ENCODE peak calls at places on chromosome 2, in five cellular contexts. O is IMR-90, U is kidney epithelial cell, L is K562, I is epithelial cell of esophagus. R is an unnamed sample.

GRCh38 chr2:148754864-148755263 is 110.3 kb downstream of the EPC2 start:
- DNase-seq in O (no peak), U (no peak), L (no peak), I (no peak), R (no peak)

GRCh38 chr2:130915595-130916437 is 79.1 kb downstream of the ARHGEF4 start:
- DNase-seq in O (no peak), U (no peak), L (no peak), I (no peak), R (no peak)

GRCh38 chr2:226018641-226019040 is 619.1 kb downstream of the NYAP2 start:
- DNase-seq in O (no peak), U (no peak), L (no peak), I (no peak), R (no peak)

GRCh38 chr2:216352653-216353270 is 19.5 kb downstream of the MARCHF4 start:
- DNase-seq in O (no peak), U (no peak), L (no peak), I (no peak), R (no peak)

GRCh38 chr2:29108225-29108624 is 7.0 kb upstream of the CLIP4 start:
- DNase-seq in O (peak), U (no peak), L (peak), I (peak), R (peak)

GRCh38 chr2:233807966-233808892 is 30.1 kb downstream of the MROH2A start:
- DNase-seq in O (no peak), U (no peak), L (no peak), I (no peak), R (no peak)

GRCh38 chr2:15724235-15724634 is 132.6 kb downstream of the DDX1 start:
- DNase-seq in O (no peak), U (no peak), L (no peak), I (no peak), R (no peak)

GRCh38 chr2:120227111-120227991 is 4.2 kb upstream of the TMEM185B start:
- DNase-seq in O (no peak), U (no peak), L (peak), I (peak), R (no peak)

GRCh38 chr2:143504397-143504796 is 375.2 kb downstream of the ARHGAP15 start:
- DNase-seq in O (no peak), U (no peak), L (no peak), I (no peak), R (no peak)

GRCh38 chr2:60745330-60745729 is 10.7 kb upstream of the PAPOLG start:
- DNase-seq in O (no peak), U (no peak), L (no peak), I (no peak), R (no peak)

GRCh38 chr2:97982621-97983020 is 13.1 kb downstream of the TMEM131 start:
- DNase-seq in O (no peak), U (no peak), L (no peak), I (no peak), R (no peak)

GRCh38 chr2:26735096-26735495 is 29.0 kb upstream of the SLC35F6 start:
- DNase-seq in O (peak), U (peak), L (no peak), I (peak), R (peak)

GRCh38 chr2:134765987-134766386 is 47.2 kb upstream of the TMEM163 start:
- DNase-seq in O (no peak), U (no peak), L (no peak), I (no peak), R (no peak)

GRCh38 chr2:176092270-176093144 is at the start of gene HOXD13:
- DNase-seq in O (no peak), U (no peak), L (no peak), I (no peak), R (no peak)

GRCh38 chr2:20103514-20103913 is 52.1 kb upstream of the LAPTM4A start:
- DNase-seq in O (peak), U (no peak), L (no peak), I (peak), R (peak)

GRCh38 chr2:2564300-2565085 is 233.4 kb upstream of the MYT1L start:
- DNase-seq in O (no peak), U (no peak), L (no peak), I (no peak), R (no peak)

GRCh38 chr2:80001704-80002103 is 302.8 kb downstream of the LRRTM1 start:
- DNase-seq in O (peak), U (no peak), L (no peak), I (no peak), R (peak)

GRCh38 chr2:1548910-1549673 is 135.8 kb downstream of the TPO start:
- DNase-seq in O (peak), U (no peak), L (no peak), I (no peak), R (peak)

GRCh38 chr2:99648115-99648850 is 158.5 kb upstream of the REV1 start:
- DNase-seq in O (peak), U (no peak), L (no peak), I (no peak), R (peak)

GRCh38 chr2:36597532-36598377 is at the start of gene FEZ2:
- DNase-seq in O (peak), U (peak), L (peak), I (peak), R (peak)

GRCh38 chr2:199607914-199608313 is 150.2 kb upstream of the SATB2 start:
- DNase-seq in O (no peak), U (no peak), L (no peak), I (no peak), R (no peak)

GRCh38 chr2:74708883-74709282 is 54.8 kb downstream of the SEMA4F start:
- DNase-seq in O (peak), U (peak), L (no peak), I (peak), R (peak)

GRCh38 chr2:37915773-37916172 is 9.3 kb upstream of the RMDN2 start:
- DNase-seq in O (no peak), U (no peak), L (no peak), I (no peak), R (no peak)

GRCh38 chr2:237122214-237122666 is 36.6 kb downstream of the COPS8 start:
- DNase-seq in O (peak), U (peak), L (peak), I (peak), R (peak)

GRCh38 chr2:60621688-60622429 is 68.4 kb upstream of the BCL11A start:
- DNase-seq in O (no peak), U (no peak), L (no peak), I (no peak), R (no peak)

GRCh38 chr2:208827549-208828221 is 421.1 kb downstream of the PTH2R start:
- DNase-seq in O (no peak), U (no peak), L (peak), I (no peak), R (no peak)

GRCh38 chr2:235543126-235543750 is 49.4 kb downstream of the AGAP1 start:
- DNase-seq in O (peak), U (no peak), L (peak), I (peak), R (no peak)

GRCh38 chr2:38603402-38604265 is 906 bp upstream of the HNRNPLL start:
- DNase-seq in O (peak), U (no peak), L (peak), I (peak), R (peak)

DNA sequence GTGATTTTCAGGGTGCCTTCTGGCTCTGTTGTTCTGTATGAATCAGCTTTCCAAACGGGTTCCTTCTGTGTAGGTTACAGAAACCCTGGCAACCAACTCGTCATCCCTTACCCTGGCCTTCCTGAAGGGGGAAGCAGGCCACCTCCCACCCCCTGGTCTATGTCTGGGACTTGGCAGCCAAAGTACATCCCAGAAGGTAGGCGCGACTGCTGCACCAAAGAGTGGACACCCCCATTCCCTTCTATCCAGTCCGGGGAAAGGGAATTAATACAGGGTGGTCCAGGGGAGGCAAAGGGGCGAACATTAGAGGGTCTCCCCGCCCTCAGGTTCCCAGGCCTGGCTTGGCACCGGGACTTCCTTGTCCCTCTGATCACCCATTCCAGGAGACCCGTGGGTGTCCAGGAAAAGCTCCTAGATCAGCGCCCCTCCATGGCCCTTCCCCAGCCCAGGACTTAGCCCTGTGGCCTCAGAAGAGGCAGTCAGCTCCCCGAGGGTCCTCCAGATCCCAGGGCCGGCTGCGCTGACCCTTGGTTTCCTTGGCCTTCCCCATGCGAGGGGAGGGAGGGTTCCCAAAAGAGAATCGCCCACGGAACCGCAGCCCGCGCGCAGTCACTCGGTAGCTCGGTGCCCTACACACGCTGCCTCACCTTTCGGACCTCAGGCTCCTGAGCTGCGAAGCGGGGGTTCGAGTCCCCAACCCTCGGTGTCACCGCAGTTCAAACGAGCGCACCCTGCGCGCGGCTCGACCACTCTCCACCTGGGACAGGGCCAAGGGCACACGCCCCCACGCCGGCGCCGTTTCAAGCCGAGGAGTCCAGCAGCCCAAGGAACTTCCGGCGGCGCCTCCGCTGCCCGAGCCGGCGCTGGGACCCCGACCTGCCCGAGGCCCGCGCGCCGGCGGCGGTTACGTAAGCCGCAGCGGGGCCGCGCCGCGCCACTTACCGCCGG is at the start of gene PER2:
- DNase-seq in O (peak), U (no peak), L (peak), I (peak), R (peak)
- TF ChIP-seq CTCF in O (no peak), U (no peak), L (peak), I (peak), R (peak)

DNA sequence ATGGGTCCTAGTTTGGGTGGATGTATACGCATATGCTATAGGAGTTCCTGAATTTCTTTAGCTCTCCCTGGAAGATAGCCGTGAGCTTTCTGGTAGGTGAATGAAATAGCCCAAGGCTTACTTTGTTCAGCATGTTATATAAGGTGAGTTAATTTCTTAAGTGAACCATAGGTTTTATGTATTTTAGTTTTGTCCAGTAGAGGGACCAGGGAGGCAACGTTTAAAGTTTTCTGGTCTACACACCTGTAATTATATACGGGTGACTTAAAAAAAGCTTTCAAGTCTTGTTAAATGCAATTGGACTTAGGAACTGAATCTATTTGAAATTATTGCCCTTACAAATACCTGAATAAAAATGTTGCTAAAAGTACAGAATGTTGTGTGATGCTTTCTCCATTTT is 402.5 kb upstream of the DDX18 start:
- DNase-seq in O (no peak), U (no peak), L (no peak), I (no peak), R (no peak)
- TF ChIP-seq CTCF in O (no peak), U (no peak), L (no peak), I (no peak), R (no peak)

GRCh38 chr2:53473236-53473635 is 294.4 kb upstream of the CHAC2 start:
- DNase-seq in O (no peak), U (no peak), L (peak), I (peak), R (no peak)
- TF ChIP-seq CTCF in O (peak), U (no peak), L (peak), I (peak), R (peak)

DNA sequence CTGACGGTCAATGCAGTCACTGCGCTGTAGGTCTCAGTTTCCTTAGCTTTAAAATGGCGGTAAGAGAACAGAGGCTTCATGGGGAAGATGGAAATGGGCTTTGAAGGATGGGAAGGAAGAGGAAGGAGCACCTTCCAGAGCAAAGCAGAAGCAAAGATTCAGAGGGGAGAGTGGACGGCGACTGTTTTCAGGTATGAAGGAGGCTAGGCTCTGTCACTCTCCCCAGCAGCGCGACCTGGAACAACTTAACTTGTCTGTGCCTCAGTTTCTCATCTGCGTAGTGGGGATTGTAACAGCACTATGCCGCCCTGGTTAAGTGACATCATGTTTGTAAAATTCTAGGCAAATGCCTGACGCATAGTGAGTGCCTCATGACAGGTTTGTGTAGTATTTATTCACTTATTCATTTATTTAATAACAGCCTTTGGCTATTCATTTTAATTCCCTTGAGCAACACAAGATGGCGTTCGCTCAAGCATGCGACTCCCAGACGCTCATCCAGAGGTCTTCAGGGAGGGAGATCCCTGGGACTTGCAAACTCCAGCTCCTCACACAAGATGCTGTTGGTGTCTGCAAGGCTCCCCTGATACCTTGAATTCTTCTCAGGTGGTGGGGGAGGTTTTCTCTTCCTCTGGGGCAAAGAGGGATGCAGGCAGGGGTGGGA is 336.3 kb downstream of the DYSF start:
- DNase-seq in O (no peak), U (no peak), L (peak), I (no peak), R (no peak)
- TF ChIP-seq CTCF in O (peak), U (no peak), L (peak), I (no peak), R (peak)

GRCh38 chr2:217918220-217919024 is 84.4 kb downstream of the TNS1 start:
- DNase-seq in O (peak), U (no peak), L (no peak), I (no peak), R (no peak)
- TF ChIP-seq CTCF in O (peak), U (peak), L (peak), I (peak), R (no peak)

GRCh38 chr2:126776255-126776654 is 120.3 kb downstream of the GYPC start:
- DNase-seq in O (no peak), U (no peak), L (no peak), I (no peak), R (no peak)

GRCh38 chr2:126778561-126779285 is 120.0 kb upstream of the TEX51 start:
- DNase-seq in O (no peak), U (no peak), L (peak), I (no peak), R (no peak)

GRCh38 chr2:126779286-126779605 is 119.4 kb upstream of the TEX51 start:
- DNase-seq in O (no peak), U (no peak), L (no peak), I (no peak), R (no peak)

GRCh38 chr2:126776701-126777619 is 121.0 kb downstream of the GYPC start:
- DNase-seq in O (peak), U (peak), L (peak), I (peak), R (peak)

GRCh38 chr2:126777620-126777978 is 121.1 kb upstream of the TEX51 start:
- DNase-seq in O (no peak), U (no peak), L (no peak), I (no peak), R (no peak)
- TF ChIP-seq CTCF in O (no peak), U (no peak), L (no peak), I (no peak), R (peak)

DNA sequence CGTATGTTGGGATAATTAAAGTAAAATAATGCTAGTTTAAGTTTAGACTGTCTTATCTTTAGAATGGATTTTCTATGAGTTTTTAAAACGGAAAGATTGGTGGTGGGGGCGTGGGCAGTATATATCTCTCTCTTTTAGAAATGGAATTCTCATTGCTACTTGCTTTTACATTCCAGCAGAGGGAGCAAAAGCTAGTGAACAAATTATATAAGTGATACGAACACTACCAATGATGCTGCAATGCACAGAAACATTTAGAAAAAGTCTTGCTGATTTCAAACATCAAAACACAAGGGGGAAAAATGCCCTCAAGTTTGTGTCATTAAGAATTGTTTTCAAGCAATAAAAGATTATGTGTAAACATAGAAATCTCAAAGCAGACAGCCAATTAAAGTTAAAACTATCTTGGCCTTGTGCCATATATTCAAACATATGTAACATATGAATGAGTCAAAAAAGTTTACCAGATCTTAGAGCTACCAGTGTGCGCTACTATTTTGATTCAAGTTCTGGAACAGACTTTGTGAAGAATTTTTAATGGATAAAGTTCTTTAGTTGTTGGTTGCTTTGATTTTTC is 296.3 kb upstream of the KCNJ3 start:
- DNase-seq in O (peak), U (peak), L (no peak), I (peak), R (no peak)
- TF ChIP-seq CTCF in O (peak), U (peak), L (peak), I (peak), R (peak)

DNA sequence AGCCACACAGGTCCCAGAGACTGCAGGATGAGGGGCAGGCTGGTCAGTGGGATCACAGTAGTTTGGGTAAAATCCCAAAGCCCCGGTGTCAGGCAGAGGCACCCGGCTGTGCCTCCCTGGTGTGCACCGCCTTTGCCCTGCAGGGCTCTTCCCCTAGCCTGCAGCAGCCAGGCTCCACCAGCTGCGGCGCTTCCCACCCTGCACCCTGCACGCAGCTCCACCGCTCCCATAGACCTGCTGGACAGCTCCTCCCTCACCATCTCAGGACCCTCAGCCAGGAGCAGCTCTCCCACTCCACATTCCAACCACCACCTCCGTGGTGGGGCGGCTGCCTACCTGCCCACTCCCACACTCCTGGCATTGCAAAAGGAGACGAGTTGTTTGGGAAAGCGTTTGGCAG is 287.3 kb upstream of the HDAC4 start:
- DNase-seq in O (no peak), U (no peak), L (peak), I (no peak), R (no peak)
- TF ChIP-seq CTCF in O (no peak), U (peak), L (peak), I (no peak), R (no peak)

GRCh38 chr2:72117718-72118117 is 29.9 kb downstream of the CYP26B1 start:
- DNase-seq in O (no peak), U (no peak), L (no peak), I (no peak), R (no peak)

GRCh38 chr2:72115361-72116080 is 32.1 kb downstream of the CYP26B1 start:
- DNase-seq in O (peak), U (peak), L (no peak), I (peak), R (peak)

GRCh38 chr2:72114693-72115051 is 33.0 kb downstream of the CYP26B1 start:
- DNase-seq in O (no peak), U (no peak), L (no peak), I (peak), R (no peak)

GRCh38 chr2:72117029-72117428 is 30.6 kb downstream of the CYP26B1 start:
- DNase-seq in O (no peak), U (no peak), L (no peak), I (no peak), R (no peak)

DNA sequence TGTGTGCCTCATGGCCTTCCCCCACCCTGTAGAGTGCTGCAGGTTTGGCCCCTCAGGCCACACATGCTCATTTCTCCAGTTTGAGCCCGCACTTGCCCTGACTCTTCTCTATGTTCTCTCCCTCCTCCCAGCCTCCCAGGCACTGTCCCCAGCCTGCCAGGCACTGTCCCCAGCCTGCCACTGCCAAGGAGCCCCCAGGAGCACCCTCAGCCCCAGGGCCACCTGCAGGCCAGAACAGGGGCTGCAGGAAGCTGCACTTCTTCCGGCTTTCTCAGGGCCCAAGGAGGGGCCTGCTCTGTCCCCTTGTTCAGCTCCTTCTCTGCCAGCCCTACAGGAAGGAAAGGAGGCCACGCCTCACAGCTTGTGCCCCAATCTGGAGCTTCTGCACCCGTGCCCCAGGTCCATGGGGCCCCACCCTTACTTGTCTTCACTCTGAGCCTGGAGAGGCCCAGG is 31.6 kb downstream of the CYP26B1 start:
- DNase-seq in O (no peak), U (no peak), L (no peak), I (no peak), R (no peak)
- TF ChIP-seq CTCF in O (peak), U (peak), L (peak), I (peak), R (peak)

R was measured in HFFc6.